ENCODE peak calls at places on chromosomes 13 and 19, in six cellular contexts. E is mucosa of descending colon, S is Calu3, C is left lung, U is mesothelial cell of epicardium, G is endothelial cell. Z is an unnamed sample.

GRCh38 chr13:30179547-30180256 is 127.6 kb downstream of the KATNAL1 start:
- DNase-seq in U (no peak), E (no peak), G (no peak), C (no peak), S (no peak), Z (no peak)

GRCh38 chr19:39137131-39137530 is 11.5 kb downstream of the PAK4 start:
- DNase-seq in G (no peak), U (no peak), S (no peak), E (no peak), C (no peak), Z (no peak)

GRCh38 chr13:29748097-29748496 is 102.3 kb downstream of the UBL3 start:
- DNase-seq in G (no peak), E (peak), S (no peak), C (no peak), U (no peak), Z (no peak)

GRCh38 chr19:35377656-35378055 is 6.8 kb downstream of the GPR42 start:
- DNase-seq in G (no peak), U (no peak), E (no peak), C (no peak), S (no peak), Z (no peak)

GRCh38 chr19:39645800-39646411 is 9.8 kb upstream of the LGALS16 start:
- DNase-seq in S (peak), U (peak), G (peak), C (no peak), E (peak), Z (peak)

GRCh38 chr19:56314018-56314583 is 538 bp downstream of the ZSCAN5A start:
- DNase-seq in E (no peak), C (no peak), G (no peak), S (peak), U (peak), Z (no peak)

GRCh38 chr13:27147530-27148170 is 24.0 kb downstream of the USP12 start:
- DNase-seq in U (no peak), S (no peak), G (no peak), E (no peak), C (no peak), Z (no peak)

GRCh38 chr13:67075239-67075638 is 154.9 kb downstream of the PCDH9 start:
- DNase-seq in C (no peak), E (no peak), S (no peak), G (no peak), U (no peak), Z (peak)

GRCh38 chr19:40585677-40586422 is 9.2 kb downstream of the SHKBP1 start:
- DNase-seq in S (no peak), E (no peak), G (no peak), C (peak), U (no peak), Z (peak)

GRCh38 chr19:45876161-45876410 is 9.9 kb downstream of the IRF2BP1 start:
- DNase-seq in U (no peak), G (no peak), S (no peak), E (no peak), C (no peak), Z (no peak)

GRCh38 chr13:48891586-48891985 is 84.1 kb upstream of the FNDC3A start:
- DNase-seq in S (peak), E (no peak), U (no peak), C (no peak), G (no peak), Z (peak)

GRCh38 chr13:98144501-98145350 is 1.8 kb downstream of the FARP1 start:
- DNase-seq in U (no peak), G (peak), C (no peak), S (peak), E (peak), Z (peak)

GRCh38 chr13:28027070-28027469 is 38.6 kb upstream of the URAD start:
- DNase-seq in G (no peak), E (no peak), C (no peak), U (no peak), S (no peak), Z (no peak)

GRCh38 chr19:3084943-3085342 is 9.2 kb upstream of the GNA11 start:
- DNase-seq in E (peak), C (no peak), S (no peak), G (no peak), U (no peak), Z (no peak)

GRCh38 chr19:8526345-8527062 is 12.5 kb upstream of the ZNF414 start:
- DNase-seq in G (peak), C (peak), E (peak), S (peak), U (peak), Z (peak)

GRCh38 chr13:71867101-71867814 is at the start of gene DACH1:
- DNase-seq in S (no peak), G (peak), C (peak), U (peak), E (peak), Z (no peak)

GRCh38 chr13:106449096-106449495 is 86.4 kb downstream of the EFNB2 start:
- DNase-seq in U (no peak), C (no peak), G (no peak), S (no peak), E (no peak), Z (no peak)

GRCh38 chr13:113646921-113647340 is 11.1 kb downstream of the ATP4B start:
- DNase-seq in E (no peak), U (peak), G (no peak), S (no peak), C (no peak), Z (no peak)

GRCh38 chr13:108629353-108629752 is at the start of gene MYO16:
- DNase-seq in E (no peak), U (no peak), C (no peak), S (no peak), G (no peak), Z (no peak)

GRCh38 chr19:44856438-44857083 is 10.5 kb downstream of the NECTIN2 start:
- DNase-seq in G (no peak), E (no peak), U (no peak), C (peak), S (no peak), Z (no peak)

GRCh38 chr13:21556051-21556450 is 47.9 kb downstream of the MICU2 start:
- DNase-seq in S (no peak), G (no peak), E (no peak), U (no peak), C (no peak), Z (no peak)

GRCh38 chr13:78393286-78393685 is 210.1 kb downstream of the POU4F1 start:
- DNase-seq in U (no peak), G (no peak), S (no peak), C (no peak), E (no peak), Z (no peak)

GRCh38 chr13:83815598-83815997 is 66.7 kb downstream of the SLITRK1 start:
- DNase-seq in C (no peak), E (no peak), S (no peak), G (no peak), U (no peak), Z (no peak)

GRCh38 chr19:43651758-43652545 is 12.3 kb upstream of the CADM4 start:
- DNase-seq in S (peak), C (peak), U (peak), E (peak), G (peak), Z (peak)

GRCh38 chr19:29609636-29610035 is 3.6 kb downstream of the POP4 start:
- DNase-seq in C (no peak), G (no peak), S (no peak), E (no peak), U (no peak), Z (no peak)

GRCh38 chr13:104098421-104098820 is 1032.2 kb upstream of the SLC10A2 start:
- DNase-seq in S (no peak), E (no peak), C (no peak), G (no peak), U (no peak), Z (peak)

GRCh38 chr13:36848228-36848982 is 29.4 kb downstream of the RFXAP start:
- DNase-seq in U (no peak), S (peak), G (no peak), E (peak), C (no peak), Z (peak)

GRCh38 chr19:9709305-9709704 is 34.4 kb upstream of the ZNF562 start:
- DNase-seq in G (no peak), E (no peak), C (no peak), U (no peak), S (no peak), Z (no peak)

GRCh38 chr19:45526143-45526542 is 18.9 kb downstream of the VASP start:
- DNase-seq in E (peak), S (peak), G (peak), U (no peak), C (no peak), Z (peak)

GRCh38 chr13:29707876-29708543 is 112.5 kb upstream of the SLC7A1 start:
- DNase-seq in C (no peak), G (peak), E (peak), S (peak), U (no peak), Z (peak)

GRCh38 chr19:51421229-51422052 is 4.0 kb upstream of the SIGLEC10 start:
- DNase-seq in U (no peak), S (no peak), E (no peak), C (no peak), G (no peak), Z (no peak)

GRCh38 chr19:46225558-46226004 is 4.0 kb upstream of the IGFL1 start:
- DNase-seq in G (peak), U (no peak), C (no peak), E (no peak), S (no peak), Z (peak)

GRCh38 chr19:39409886-39410619 is 2.4 kb upstream of the PLEKHG2 start:
- DNase-seq in E (peak), S (peak), U (no peak), C (peak), G (peak), Z (no peak)

GRCh38 chr19:6611441-6611852 is 20.5 kb upstream of the CD70 start:
- DNase-seq in G (no peak), E (no peak), S (no peak), U (no peak), C (no peak), Z (peak)

GRCh38 chr19:7377196-7377595 is 28.5 kb downstream of the ARHGEF18 start:
- DNase-seq in U (no peak), G (no peak), S (no peak), C (no peak), E (no peak), Z (no peak)

GRCh38 chr13:34247596-34247995 is 429.6 kb downstream of the RFC3 start:
- DNase-seq in E (peak), U (no peak), S (no peak), G (no peak), C (no peak), Z (peak)

GRCh38 chr19:48561412-48561811 is 9.4 kb downstream of the SULT2B1 start:
- DNase-seq in E (no peak), U (no peak), G (no peak), S (no peak), C (no peak), Z (no peak)

GRCh38 chr19:48556825-48557224 is 4.9 kb downstream of the SULT2B1 start:
- DNase-seq in U (no peak), E (no peak), S (no peak), C (no peak), G (no peak), Z (no peak)

GRCh38 chr19:48556163-48556562 is 4.2 kb downstream of the SULT2B1 start:
- DNase-seq in G (no peak), C (no peak), E (peak), S (peak), U (no peak), Z (peak)

GRCh38 chr19:48558018-48558684 is 6.2 kb downstream of the SULT2B1 start:
- DNase-seq in C (peak), E (peak), U (no peak), G (no peak), S (peak), Z (no peak)

GRCh38 chr19:48560095-48560530 is 8.1 kb downstream of the SULT2B1 start:
- DNase-seq in U (no peak), S (no peak), C (no peak), E (no peak), G (no peak), Z (no peak)
- TF ChIP-seq CTCF in U (no peak), S (no peak), C (no peak), E (no peak), G (no peak), Z (no peak)

GRCh38 chr13:102915393-102915792 is 69.6 kb downstream of the ERCC5 start:
- DNase-seq in U (no peak), S (no peak), C (no peak), E (no peak), G (no peak), Z (no peak)

GRCh38 chr13:102913924-102914628 is 68.2 kb downstream of the ERCC5 start:
- DNase-seq in S (no peak), G (no peak), C (no peak), E (peak), U (no peak), Z (peak)

GRCh38 chr13:102911336-102911735 is 65.5 kb downstream of the ERCC5 start:
- DNase-seq in C (no peak), E (no peak), G (no peak), S (peak), U (no peak), Z (peak)

GRCh38 chr13:102914629-102914935 is 68.8 kb downstream of the ERCC5 start:
- DNase-seq in G (no peak), U (no peak), E (no peak), C (no peak), S (no peak), Z (no peak)

GRCh38 chr13:102912599-102912998 is 66.8 kb downstream of the ERCC5 start:
- DNase-seq in E (no peak), C (no peak), G (no peak), S (no peak), U (no peak), Z (no peak)
- TF ChIP-seq CTCF in E (no peak), C (no peak), G (no peak), S (no peak), U (no peak), Z (no peak)

DNA sequence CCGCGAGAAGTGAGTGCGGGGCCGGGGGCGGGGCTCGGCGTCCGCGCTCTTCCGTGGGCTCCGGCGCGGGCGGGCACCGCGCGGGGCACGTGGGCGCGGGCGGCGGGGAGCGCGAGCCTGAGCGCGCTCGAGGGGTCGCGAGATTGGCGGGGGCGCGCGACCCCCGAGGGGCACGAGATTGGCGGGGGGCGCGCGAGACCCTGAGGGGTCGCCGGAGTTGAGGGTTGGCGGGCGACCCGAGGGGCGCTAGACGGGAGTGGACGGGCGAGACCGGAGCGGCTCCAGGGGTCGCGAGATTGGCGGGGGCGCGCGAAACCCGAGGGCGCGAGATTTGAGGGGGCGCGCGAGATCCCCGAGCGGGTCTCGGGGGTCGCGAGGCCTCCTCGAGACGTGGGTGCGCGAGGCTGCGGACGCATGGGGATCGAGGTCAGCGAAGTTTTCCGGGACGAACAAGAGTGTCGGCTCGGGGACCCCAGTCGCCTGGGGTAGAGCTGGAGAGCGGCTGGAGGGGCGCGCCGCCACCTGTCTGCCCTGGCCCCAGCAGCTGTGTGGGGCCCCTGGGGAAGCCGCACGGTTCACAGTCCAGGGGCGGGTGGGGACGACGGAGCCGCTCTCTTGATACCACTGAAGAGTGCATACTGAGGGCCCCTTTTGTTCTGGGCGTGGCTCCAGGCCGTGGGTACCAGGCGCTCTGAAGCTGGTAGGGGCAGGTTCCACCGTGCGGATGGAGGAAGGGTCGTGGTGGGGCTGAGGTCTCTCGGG is 682 bp downstream of the SSBP4 start:
- DNase-seq in C (peak), G (no peak), U (no peak), S (no peak), E (peak), Z (no peak)
- TF ChIP-seq CTCF in C (no peak), G (no peak), U (no peak), S (no peak), E (no peak), Z (no peak)

GRCh38 chr19:16441661-16442071 is 30.1 kb downstream of the EPS15L1 start:
- DNase-seq in U (no peak), E (peak), S (peak), G (peak), C (no peak), Z (peak)
- TF ChIP-seq CTCF in U (no peak), E (no peak), S (peak), G (peak), C (peak), Z (peak)

DNA sequence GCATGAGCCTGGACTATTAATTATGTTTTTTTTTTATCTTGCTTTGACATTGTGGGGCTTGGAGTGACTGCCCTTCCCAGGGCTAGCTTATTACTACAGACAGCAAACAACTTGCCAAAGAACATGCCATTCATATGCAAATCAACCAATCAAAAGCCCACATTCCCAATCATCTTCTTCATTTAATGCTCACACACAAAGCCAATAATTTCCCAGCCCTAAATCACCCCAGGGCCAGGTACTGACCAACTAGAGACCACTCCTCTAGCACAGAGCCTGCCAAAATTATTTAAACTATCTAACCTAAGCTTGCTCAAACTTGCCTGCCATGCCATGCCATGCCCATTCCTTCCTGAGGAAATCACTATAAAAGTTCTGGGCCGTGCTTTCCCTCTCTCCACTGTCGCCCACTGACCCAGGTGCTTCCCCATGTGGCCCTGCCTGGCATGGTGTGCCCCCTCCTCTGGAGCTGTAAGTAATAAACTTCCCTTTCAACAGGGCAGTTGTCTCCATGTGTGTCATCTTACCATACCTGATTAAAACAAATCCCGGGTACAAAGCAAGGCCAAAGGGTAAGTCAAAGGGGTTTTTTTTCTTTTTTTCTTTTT is 15.7 kb downstream of the PBX4 start:
- DNase-seq in U (no peak), S (no peak), C (no peak), E (no peak), G (no peak), Z (peak)
- TF ChIP-seq CTCF in U (no peak), S (no peak), C (no peak), E (no peak), G (no peak), Z (no peak)

DNA sequence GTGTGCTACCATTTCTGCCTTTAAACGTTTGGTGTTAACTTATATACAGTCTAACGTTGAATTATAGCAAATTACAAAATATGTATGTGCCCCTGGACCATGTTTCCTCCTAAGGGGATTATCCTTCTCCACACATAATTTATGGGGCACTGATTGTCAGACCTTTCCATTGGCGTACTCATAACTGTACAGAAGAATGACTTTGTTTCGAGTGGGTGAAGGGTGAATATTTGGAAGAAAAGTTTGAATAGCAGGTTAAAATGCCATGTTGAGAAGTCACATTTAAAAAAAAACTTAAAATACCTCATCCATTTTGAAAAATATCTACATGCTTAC is 58.8 kb downstream of the SLC10A2 start:
- DNase-seq in E (no peak), G (no peak), U (no peak), S (no peak), C (no peak), Z (no peak)
- TF ChIP-seq CTCF in E (no peak), G (no peak), U (no peak), S (no peak), C (no peak), Z (no peak)

GRCh38 chr13:80342541-80343371 is 1.8 kb upstream of the SPRY2 start:
- DNase-seq in U (peak), C (peak), S (peak), G (peak), E (peak), Z (peak)

GRCh38 chr13:80340643-80341097 is 256 bp downstream of the SPRY2 start:
- DNase-seq in S (peak), C (peak), G (no peak), U (no peak), E (no peak), Z (peak)

GRCh38 chr13:80341771-80342271 is 895 bp upstream of the SPRY2 start:
- DNase-seq in C (peak), U (peak), S (peak), G (peak), E (peak), Z (peak)

GRCh38 chr13:80339841-80340642 is 884 bp downstream of the SPRY2 start:
- DNase-seq in G (peak), C (peak), E (peak), U (peak), S (peak), Z (peak)

DNA sequence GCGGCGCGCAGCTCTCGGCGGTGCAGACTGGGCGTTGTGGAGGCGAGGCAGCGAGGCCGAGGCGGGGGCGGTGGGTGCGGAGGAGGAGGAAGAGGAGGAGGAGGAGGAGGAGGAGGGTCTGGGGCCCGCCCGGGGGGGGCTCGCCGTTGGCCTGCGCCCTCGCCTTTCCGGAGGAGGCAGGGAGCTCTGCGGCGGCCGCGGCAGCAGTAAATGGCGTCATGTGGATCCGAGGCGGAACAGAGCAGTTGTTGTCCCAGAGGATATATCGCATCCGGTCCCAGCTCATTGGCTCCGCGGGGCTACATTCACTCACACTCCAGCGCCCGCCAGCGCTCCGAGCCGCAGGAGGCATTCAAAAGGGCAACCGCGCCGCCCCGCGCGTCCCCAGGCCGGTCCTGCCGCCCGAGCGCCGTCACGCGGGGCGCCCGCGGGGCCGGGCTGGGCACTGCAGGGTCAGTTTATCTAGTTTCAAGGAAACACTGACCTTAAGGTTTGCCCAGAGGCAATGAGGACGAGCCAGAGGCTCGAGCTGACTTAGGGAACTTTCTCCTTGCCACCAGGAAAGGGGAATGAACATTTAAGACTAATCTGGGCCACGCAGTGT is at the start of gene SPRY2:
- DNase-seq in G (peak), C (peak), E (peak), S (peak), U (peak), Z (peak)
- TF ChIP-seq CTCF in G (no peak), C (peak), E (no peak), S (no peak), U (no peak), Z (no peak)